ENCODE peak calls at places on chromosomes 4 and X, in ten cellular contexts. H, Q, P, E, Z, I, W, N, F and M are unnamed samples.

GRCh38 chrX:45664727-45665290 is 464.1 kb upstream of the DIPK2B start:
- DNase-seq in I (no peak), F (no peak), P (no peak), H (no peak), N (no peak), Q (no peak), W (no peak), E (no peak), Z (no peak), M (no peak)

GRCh38 chr4:156829194-156829593 is 142.4 kb downstream of the PDGFC start:
- DNase-seq in E (no peak), H (peak; percentile 40), I (no peak), Z (peak; percentile 43), N (no peak), W (no peak), F (peak; percentile 59), P (no peak), Q (no peak), M (peak; percentile 6)

GRCh38 chr4:1201851-1202525 is 29.6 kb upstream of the SPON2 start:
- DNase-seq in H (no peak), N (no peak), P (peak; percentile 54), Q (peak; percentile 96), E (peak; percentile 66), W (peak; percentile 92), Z (no peak), F (peak; percentile 73), I (peak; percentile 53), M (peak; percentile 49)

GRCh38 chr4:184349283-184350039 is 124.9 kb downstream of the IRF2 start:
- DNase-seq in F (no peak), P (no peak), W (no peak), Q (no peak), Z (no peak), I (peak; percentile 57), E (no peak), N (no peak), H (no peak), M (no peak)

GRCh38 chrX:103356023-103356798 is at the start of gene TCEAL9:
- DNase-seq in Q (peak; percentile 87), P (peak; percentile 5), H (peak; percentile 79), I (peak; percentile 64), E (peak; percentile 42), Z (peak; percentile 50), W (no peak), N (peak; percentile 38), F (peak; percentile 80), M (no peak)

GRCh38 chrX:19931146-19931545 is 43.7 kb upstream of the SH3KBP1 start:
- DNase-seq in I (no peak), N (no peak), H (no peak), W (no peak), Q (no peak), E (no peak), P (no peak), Z (peak; percentile 2), F (no peak), M (no peak)

GRCh38 chrX:4263005-4263404 is 549.6 kb upstream of the PRKX start:
- DNase-seq in N (no peak), W (no peak), I (no peak), F (no peak), P (no peak), H (no peak), E (no peak), Q (no peak), Z (no peak), M (no peak)

GRCh38 chrX:96979766-96980165 is 96.1 kb downstream of the RPA4 start:
- DNase-seq in F (no peak), N (no peak), H (no peak), W (peak; percentile 48), I (no peak), Z (no peak), Q (no peak), P (no peak), E (no peak), M (no peak)

GRCh38 chrX:150416469-150416868 is 53.4 kb downstream of the MAMLD1 start:
- DNase-seq in N (no peak), E (no peak), Q (no peak), F (no peak), H (peak; percentile 9), Z (no peak), W (no peak), I (no peak), P (no peak), M (no peak)

GRCh38 chr4:96736352-96736889 is 896.5 kb downstream of the PDHA2 start:
- DNase-seq in Z (no peak), E (no peak), N (no peak), H (peak; percentile 46), W (no peak), F (peak; percentile 94), I (no peak), Q (no peak), P (no peak), M (no peak)

GRCh38 chrX:108443065-108443464 is 3.4 kb downstream of the COL4A5 start:
- DNase-seq in Q (no peak), E (no peak), W (no peak), Z (no peak), F (no peak), I (no peak), P (no peak), H (peak; percentile 1), N (no peak), M (no peak)

GRCh38 chr4:154308207-154308606 is 183.4 kb downstream of the DCHS2 start:
- DNase-seq in Q (no peak), N (no peak), H (no peak), W (no peak), Z (no peak), E (no peak), F (no peak), I (no peak), P (no peak), M (no peak)

GRCh38 chr4:1727117-1728031 is 6.1 kb downstream of the TACC3 start:
- DNase-seq in F (peak; percentile 88), E (peak; percentile 81), W (peak; percentile 90), N (no peak), Q (no peak), I (peak; percentile 53), H (peak; percentile 93), Z (no peak), P (no peak), M (no peak)

GRCh38 chr4:39933689-39934590 is 43.8 kb downstream of the PDS5A start:
- DNase-seq in Z (no peak), H (peak; percentile 51), N (no peak), F (peak; percentile 82), W (no peak), Q (no peak), E (peak; percentile 22), I (no peak), P (no peak), M (no peak)

GRCh38 chr4:2340272-2341061 is 78.0 kb downstream of the ZFYVE28 start:
- DNase-seq in P (no peak), W (peak; percentile 51), F (no peak), H (no peak), Q (peak; percentile 56), E (no peak), I (peak; percentile 13), N (peak; percentile 3), Z (no peak), M (no peak)

GRCh38 chr4:188245651-188246050 is 106.4 kb downstream of the TRIML1 start:
- DNase-seq in F (no peak), E (no peak), W (no peak), P (no peak), Q (no peak), Z (no peak), H (no peak), I (no peak), N (no peak), M (no peak)

GRCh38 chr4:141702472-141703182 is 66.2 kb downstream of the IL15 start:
- DNase-seq in I (no peak), W (no peak), E (no peak), N (no peak), Q (no peak), F (no peak), Z (no peak), H (peak; percentile 20), P (no peak), M (no peak)

GRCh38 chr4:185488650-185489049 is 17.1 kb upstream of the CCDC110 start:
- DNase-seq in Q (no peak), F (no peak), W (no peak), Z (no peak), I (no peak), N (no peak), P (no peak), H (no peak), E (no peak), M (no peak)
- TF ChIP-seq CTCF in Q (no peak), F (no peak), W (no peak), Z (no peak), I (no peak), N (no peak), P (no peak), H (no peak), E (no peak), M (no peak)

GRCh38 chrX:63812826-63813225 is 27.8 kb upstream of the ARHGEF9 start:
- DNase-seq in I (no peak), F (no peak), Q (no peak), E (no peak), P (no peak), Z (no peak), N (no peak), W (no peak), H (no peak), M (no peak)
- TF ChIP-seq CTCF in I (no peak), F (no peak), Q (no peak), E (peak; percentile 35), P (peak; percentile 25), Z (no peak), N (no peak), W (no peak), H (no peak), M (no peak)

DNA sequence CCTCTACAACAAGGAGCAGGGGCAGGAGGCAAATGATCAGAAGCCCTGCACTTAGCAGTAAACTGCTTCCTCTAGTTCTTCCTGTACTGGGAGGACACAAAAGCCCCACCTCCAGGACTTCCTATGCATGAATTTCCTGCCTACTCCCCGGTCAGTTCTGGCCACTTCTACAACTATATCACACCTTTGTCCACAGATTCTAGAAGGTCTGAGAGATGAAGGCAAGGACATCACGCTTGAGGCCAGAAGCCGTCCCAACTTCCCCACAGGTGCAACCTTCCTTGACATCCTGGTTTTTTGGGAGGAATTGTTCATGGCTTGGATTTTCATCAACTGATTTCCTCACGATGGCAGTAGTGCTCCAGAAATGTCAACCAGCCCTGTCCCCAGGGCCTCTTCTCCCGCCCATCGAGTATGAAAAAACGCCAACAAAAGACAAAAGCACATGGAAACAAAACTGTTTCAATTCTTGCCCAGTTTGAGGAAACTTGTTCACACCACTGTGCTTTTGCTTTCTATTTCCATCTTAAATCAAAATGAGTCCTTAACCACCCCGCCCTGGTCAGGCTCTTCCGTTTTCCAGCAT is 206.5 kb upstream of the STK26 start:
- DNase-seq in H (peak; percentile 42), P (peak; percentile 0), E (peak; percentile 4), N (no peak), W (peak; percentile 74), I (peak; percentile 93), F (peak; percentile 58), Q (peak; percentile 90), Z (peak; percentile 74), M (no peak)
- TF ChIP-seq CTCF in H (no peak), P (no peak), E (peak; percentile 52), N (no peak), W (peak; percentile 8), I (peak; percentile 29), F (no peak), Q (no peak), Z (peak; percentile 35), M (peak; percentile 1)

DNA sequence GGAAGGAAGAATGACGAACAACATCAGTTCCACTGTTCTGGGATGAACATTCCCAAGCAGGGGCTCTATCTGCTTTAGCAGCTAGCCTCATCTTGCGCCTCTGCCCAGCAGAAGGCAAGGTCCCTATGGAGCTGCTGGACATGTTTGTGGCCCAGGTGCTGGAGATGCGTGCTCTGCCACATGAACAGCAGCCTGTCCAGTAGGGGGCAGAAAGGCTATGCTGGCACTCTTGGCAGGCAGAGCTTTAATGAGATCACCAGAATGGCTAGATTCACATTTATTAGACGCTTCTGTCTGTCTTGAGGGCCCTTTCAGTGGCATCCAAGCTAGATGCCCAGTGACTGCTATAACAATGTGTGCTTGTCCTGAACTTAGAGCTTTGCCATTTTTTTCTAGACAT is 1826.0 kb downstream of the STIM2 start:
- DNase-seq in E (peak; percentile 43), Z (no peak), Q (no peak), W (peak; percentile 66), I (peak; percentile 16), F (peak; percentile 9), H (peak; percentile 2), P (peak; percentile 24), N (peak; percentile 69), M (no peak)
- TF ChIP-seq CTCF in E (peak; percentile 83), Z (peak; percentile 15), Q (no peak), W (no peak), I (no peak), F (peak; percentile 55), H (peak; percentile 42), P (peak; percentile 68), N (peak; percentile 54), M (peak; percentile 45)